ENCODE peak calls at places on chromosomes 4 and X, in eight cellular contexts. L, Z, U, V, D, W, M and K are unnamed samples.

GRCh38 chrX:65607070-65607742 is 60.2 kb upstream of the MSN start:
- DNase-seq in L (no peak), Z (peak), U (no peak), V (peak), D (no peak), W (no peak), M (no peak), K (no peak)

GRCh38 chr4:25882226-25882625 is 19.4 kb upstream of the SEL1L3 start:
- DNase-seq in L (no peak), Z (no peak), U (no peak), V (no peak), D (no peak), W (no peak), M (no peak), K (no peak)

GRCh38 chr4:5751073-5751917 is 40.3 kb downstream of the EVC start:
- DNase-seq in L (no peak), Z (no peak), U (no peak), V (no peak), D (no peak), W (peak), M (no peak), K (no peak)

GRCh38 chrX:136162827-136163427 is 15.6 kb downstream of the FHL1 start:
- DNase-seq in L (peak), Z (peak), U (peak), V (peak), D (no peak), W (no peak), M (peak), K (peak)

GRCh38 chrX:40832723-40833122 is 97.4 kb upstream of the MED14 start:
- DNase-seq in L (no peak), Z (no peak), U (no peak), V (no peak), D (no peak), W (no peak), M (no peak), K (no peak)

GRCh38 chr4:160299608-160300007 is 1196.7 kb downstream of the RAPGEF2 start:
- DNase-seq in L (no peak), Z (no peak), U (no peak), V (peak), D (no peak), W (no peak), M (no peak), K (no peak)

GRCh38 chr4:107890779-107891178 is 40.6 kb upstream of the CYP2U1 start:
- DNase-seq in L (no peak), Z (no peak), U (no peak), V (no peak), D (no peak), W (no peak), M (no peak), K (no peak)

GRCh38 chr4:70183168-70183939 is 12.2 kb upstream of the ODAM start:
- DNase-seq in L (no peak), Z (peak), U (no peak), V (peak), D (no peak), W (peak), M (peak), K (no peak)

GRCh38 chr4:184165291-184165690 is 52.4 kb downstream of the ENPP6 start:
- DNase-seq in L (no peak), Z (no peak), U (no peak), V (peak), D (no peak), W (no peak), M (no peak), K (no peak)

GRCh38 chrX:128805236-128805635 is 718.1 kb downstream of the SMARCA1 start:
- DNase-seq in L (no peak), Z (no peak), U (no peak), V (no peak), D (no peak), W (no peak), M (no peak), K (no peak)

GRCh38 chrX:110444996-110445395 is 86.3 kb downstream of the RTL9 start:
- DNase-seq in L (no peak), Z (no peak), U (no peak), V (peak), D (no peak), W (no peak), M (no peak), K (no peak)

GRCh38 chr4:91447168-91447567 is 856.6 kb upstream of the GRID2 start:
- DNase-seq in L (no peak), Z (no peak), U (no peak), V (no peak), D (no peak), W (no peak), M (no peak), K (no peak)

GRCh38 chrX:52341493-52341892 is 27.3 kb upstream of the XAGE2 start:
- DNase-seq in L (no peak), Z (no peak), U (no peak), V (peak), D (no peak), W (no peak), M (no peak), K (no peak)

GRCh38 chr4:184251680-184252000 is 34.0 kb upstream of the ENPP6 start:
- DNase-seq in L (no peak), Z (no peak), U (no peak), V (no peak), D (no peak), W (no peak), M (no peak), K (no peak)

GRCh38 chr4:48467891-48468290 is 15.3 kb upstream of the SLC10A4 start:
- DNase-seq in L (no peak), Z (no peak), U (no peak), V (no peak), D (no peak), W (no peak), M (no peak), K (no peak)

GRCh38 chr4:119647558-119647957 is 19.0 kb upstream of the PDE5A start:
- DNase-seq in L (no peak), Z (no peak), U (no peak), V (no peak), D (no peak), W (peak), M (no peak), K (no peak)

GRCh38 chr4:185742766-185743165 is 69.2 kb downstream of the SORBS2 start:
- DNase-seq in L (no peak), Z (no peak), U (no peak), V (peak), D (no peak), W (no peak), M (no peak), K (no peak)

GRCh38 chr4:26204911-26205368 is 115.9 kb upstream of the RBPJ start:
- DNase-seq in L (no peak), Z (no peak), U (peak), V (no peak), D (no peak), W (no peak), M (no peak), K (no peak)

GRCh38 chr4:152968806-152969394 is 32.8 kb downstream of the FHDC1 start:
- DNase-seq in L (no peak), Z (no peak), U (no peak), V (peak), D (no peak), W (no peak), M (no peak), K (no peak)

GRCh38 chr4:122772311-122772710 is 39.8 kb downstream of the BBS12 start:
- DNase-seq in L (no peak), Z (no peak), U (no peak), V (no peak), D (no peak), W (no peak), M (no peak), K (no peak)

GRCh38 chr4:116599859-116600258 is 485.5 kb downstream of the TRAM1L1 start:
- DNase-seq in L (no peak), Z (no peak), U (peak), V (no peak), D (no peak), W (no peak), M (no peak), K (no peak)

GRCh38 chrX:74242050-74242449 is 61.9 kb upstream of the ZCCHC13 start:
- DNase-seq in L (no peak), Z (no peak), U (no peak), V (peak), D (no peak), W (no peak), M (no peak), K (no peak)

GRCh38 chr4:26302390-26302897 is 18.4 kb upstream of the RBPJ start:
- DNase-seq in L (no peak), Z (peak), U (no peak), V (no peak), D (no peak), W (no peak), M (no peak), K (no peak)

GRCh38 chrX:15948318-15948660 is 93.7 kb upstream of the AP1S2 start:
- DNase-seq in L (no peak), Z (no peak), U (no peak), V (peak), D (no peak), W (no peak), M (no peak), K (no peak)

GRCh38 chr4:163679189-163679588 is 184.7 kb downstream of the TMA16 start:
- DNase-seq in L (no peak), Z (no peak), U (no peak), V (peak), D (no peak), W (no peak), M (no peak), K (no peak)

GRCh38 chrX:14616301-14616700 is 87.0 kb downstream of the GLRA2 start:
- DNase-seq in L (no peak), Z (no peak), U (no peak), V (no peak), D (no peak), W (no peak), M (no peak), K (no peak)

GRCh38 chr4:26010266-26010665 is 96.2 kb downstream of the SMIM20 start:
- DNase-seq in L (no peak), Z (no peak), U (no peak), V (no peak), D (no peak), W (no peak), M (no peak), K (no peak)

GRCh38 chr4:8370835-8371234 is 69.7 kb downstream of the ACOX3 start:
- DNase-seq in L (no peak), Z (no peak), U (peak), V (no peak), D (no peak), W (no peak), M (no peak), K (no peak)

GRCh38 chr4:17064959-17065358 is 166.5 kb upstream of the LDB2 start:
- DNase-seq in L (no peak), Z (no peak), U (no peak), V (no peak), D (no peak), W (no peak), M (no peak), K (no peak)

GRCh38 chr4:80035336-80035735 is 37.7 kb downstream of the ANTXR2 start:
- DNase-seq in L (no peak), Z (no peak), U (no peak), V (no peak), D (no peak), W (no peak), M (no peak), K (no peak)

GRCh38 chr4:1192091-1192492 is 19.7 kb upstream of the SPON2 start:
- DNase-seq in L (no peak), Z (peak), U (peak), V (peak), D (no peak), W (peak), M (no peak), K (no peak)

GRCh38 chrX:150037041-150037440 is 98.8 kb upstream of the EOLA2 start:
- DNase-seq in L (no peak), Z (no peak), U (no peak), V (peak), D (no peak), W (no peak), M (no peak), K (no peak)

GRCh38 chrX:23271011-23271410 is 63.6 kb upstream of the PTCHD1 start:
- DNase-seq in L (no peak), Z (peak), U (no peak), V (no peak), D (no peak), W (no peak), M (no peak), K (no peak)

GRCh38 chrX:76127341-76127740 is 45.5 kb upstream of the PBDC1 start:
- DNase-seq in L (no peak), Z (peak), U (no peak), V (no peak), D (no peak), W (no peak), M (no peak), K (no peak)

GRCh38 chr4:184267673-184268573 is 50.2 kb upstream of the ENPP6 start:
- DNase-seq in L (peak), Z (peak), U (peak), V (peak), D (peak), W (peak), M (no peak), K (peak)

GRCh38 chr4:37687666-37688065 is 1.5 kb upstream of the RELL1 start:
- DNase-seq in L (no peak), Z (no peak), U (no peak), V (no peak), D (no peak), W (no peak), M (no peak), K (no peak)

GRCh38 chrX:140157611-140158010 is 192.3 kb upstream of the CXorf66 start:
- DNase-seq in L (no peak), Z (no peak), U (no peak), V (peak), D (no peak), W (no peak), M (no peak), K (no peak)

GRCh38 chr4:22356996-22357596 is 158.8 kb downstream of the ADGRA3 start:
- DNase-seq in L (no peak), Z (peak), U (no peak), V (peak), D (no peak), W (no peak), M (no peak), K (no peak)

GRCh38 chr4:158819942-158820786 is 51.3 kb downstream of the FNIP2 start:
- DNase-seq in L (no peak), Z (no peak), U (no peak), V (peak), D (no peak), W (no peak), M (no peak), K (no peak)

GRCh38 chr4:183855651-183856190 is 49.4 kb upstream of the STOX2 start:
- DNase-seq in L (no peak), Z (no peak), U (no peak), V (no peak), D (no peak), W (no peak), M (no peak), K (no peak)